ENCODE peak calls at places on chromosomes 1 and 21, in five cellular contexts. One of them, this sample, is unnamed.
A peak's percentile ranks its signal among the peaks of the same experiment; 100 is the strongest.

GRCh38 chr1:6460349-6461236 is 5.4 kb downstream of the TNFRSF25 start:
- DNase-seq in fibroblast of lung: no peak
- DNase-seq in CD4-positive, alpha-beta T cell: peak; percentile 92
- DNase-seq in AG10803: no peak
- DNase-seq in thoracic aorta: no peak
- DNase-seq in this sample: peak; percentile 83

GRCh38 chr1:17516303-17517214 is 22.9 kb upstream of the ARHGEF10L start:
- DNase-seq in thoracic aorta: no peak
- DNase-seq in CD4-positive, alpha-beta T cell: no peak
- DNase-seq in AG10803: no peak
- DNase-seq in fibroblast of lung: no peak
- DNase-seq in this sample: no peak

GRCh38 chr1:98468111-98468717 is 193.3 kb upstream of the SNX7 start:
- DNase-seq in AG10803: peak; percentile 65
- DNase-seq in thoracic aorta: no peak
- DNase-seq in fibroblast of lung: peak; percentile 83
- DNase-seq in CD4-positive, alpha-beta T cell: no peak
- DNase-seq in this sample: peak; percentile 0

GRCh38 chr21:45295576-45296365 is 8.1 kb upstream of the POFUT2 start:
- DNase-seq in CD4-positive, alpha-beta T cell: no peak
- DNase-seq in fibroblast of lung: peak; percentile 72
- DNase-seq in thoracic aorta: no peak
- DNase-seq in AG10803: peak; percentile 82
- DNase-seq in this sample: no peak

GRCh38 chr1:172399369-172400072 is 21.0 kb upstream of the C1orf105 start:
- DNase-seq in CD4-positive, alpha-beta T cell: no peak
- DNase-seq in thoracic aorta: peak; percentile 19
- DNase-seq in fibroblast of lung: peak; percentile 87
- DNase-seq in AG10803: peak; percentile 100
- DNase-seq in this sample: no peak

GRCh38 chr1:31647106-31647505 is 2.4 kb upstream of the PEF1 start:
- DNase-seq in thoracic aorta: no peak
- DNase-seq in fibroblast of lung: no peak
- DNase-seq in AG10803: peak; percentile 93
- DNase-seq in CD4-positive, alpha-beta T cell: no peak
- DNase-seq in this sample: no peak

GRCh38 chr1:34163792-34164509 is 1.1 kb downstream of the CSMD2 start:
- DNase-seq in AG10803: peak; percentile 29
- DNase-seq in CD4-positive, alpha-beta T cell: no peak
- DNase-seq in thoracic aorta: no peak
- DNase-seq in fibroblast of lung: no peak
- DNase-seq in this sample: peak; percentile 48

GRCh38 chr1:205448540-205449253 is 7.1 kb downstream of the BLACAT1 start:
- DNase-seq in fibroblast of lung: no peak
- DNase-seq in thoracic aorta: no peak
- DNase-seq in AG10803: no peak
- DNase-seq in CD4-positive, alpha-beta T cell: no peak
- DNase-seq in this sample: no peak

GRCh38 chr1:21816602-21817302 is 4.7 kb downstream of the LDLRAD2 start:
- DNase-seq in CD4-positive, alpha-beta T cell: no peak
- DNase-seq in fibroblast of lung: peak; percentile 70
- DNase-seq in AG10803: peak; percentile 68
- DNase-seq in thoracic aorta: no peak
- DNase-seq in this sample: no peak

GRCh38 chr1:226679853-226680516 is 59.1 kb downstream of the ITPKB start:
- DNase-seq in AG10803: peak; percentile 70
- DNase-seq in CD4-positive, alpha-beta T cell: peak; percentile 62
- DNase-seq in thoracic aorta: no peak
- DNase-seq in fibroblast of lung: peak; percentile 64
- DNase-seq in this sample: peak; percentile 83

GRCh38 chr1:245500546-245500945 is 345.8 kb downstream of the KIF26B start:
- DNase-seq in AG10803: peak; percentile 96
- DNase-seq in CD4-positive, alpha-beta T cell: no peak
- DNase-seq in fibroblast of lung: peak; percentile 88
- DNase-seq in thoracic aorta: no peak
- DNase-seq in this sample: no peak

GRCh38 chr1:53544731-53545515 is 85.7 kb downstream of the DMRTB1 start:
- DNase-seq in fibroblast of lung: no peak
- DNase-seq in thoracic aorta: no peak
- DNase-seq in CD4-positive, alpha-beta T cell: no peak
- DNase-seq in AG10803: no peak
- DNase-seq in this sample: no peak

GRCh38 chr1:181490740-181491712 is 7.7 kb downstream of the CACNA1E start:
- DNase-seq in CD4-positive, alpha-beta T cell: no peak
- DNase-seq in AG10803: peak; percentile 16
- DNase-seq in thoracic aorta: no peak
- DNase-seq in fibroblast of lung: no peak
- DNase-seq in this sample: no peak

GRCh38 chr1:58262702-58263101 is 283.8 kb downstream of the OMA1 start:
- DNase-seq in thoracic aorta: no peak
- DNase-seq in AG10803: no peak
- DNase-seq in fibroblast of lung: no peak
- DNase-seq in CD4-positive, alpha-beta T cell: no peak
- DNase-seq in this sample: no peak

GRCh38 chr1:151681921-151682320 is 34.7 kb downstream of the CELF3 start:
- DNase-seq in fibroblast of lung: no peak
- DNase-seq in CD4-positive, alpha-beta T cell: no peak
- DNase-seq in AG10803: no peak
- DNase-seq in thoracic aorta: no peak
- DNase-seq in this sample: no peak

GRCh38 chr1:44154665-44155064 is 13.2 kb upstream of the KLF18 start:
- DNase-seq in thoracic aorta: no peak
- DNase-seq in CD4-positive, alpha-beta T cell: no peak
- DNase-seq in AG10803: no peak
- DNase-seq in fibroblast of lung: no peak
- DNase-seq in this sample: no peak

GRCh38 chr1:51516639-51517158 is 2.4 kb downstream of the EPS15 start:
- DNase-seq in AG10803: no peak
- DNase-seq in fibroblast of lung: no peak
- DNase-seq in CD4-positive, alpha-beta T cell: no peak
- DNase-seq in thoracic aorta: no peak
- DNase-seq in this sample: no peak

GRCh38 chr1:205961405-205961804 is 18.1 kb upstream of the SLC26A9 start:
- DNase-seq in fibroblast of lung: no peak
- DNase-seq in AG10803: peak; percentile 17
- DNase-seq in thoracic aorta: no peak
- DNase-seq in CD4-positive, alpha-beta T cell: no peak
- DNase-seq in this sample: peak; percentile 67

GRCh38 chr1:111468717-111469100 is 5.1 kb upstream of the C1orf162 start:
- DNase-seq in fibroblast of lung: no peak
- DNase-seq in thoracic aorta: no peak
- DNase-seq in AG10803: no peak
- DNase-seq in CD4-positive, alpha-beta T cell: no peak
- DNase-seq in this sample: no peak

GRCh38 chr1:111465754-111466153 is 8.0 kb upstream of the C1orf162 start:
- DNase-seq in fibroblast of lung: no peak
- DNase-seq in CD4-positive, alpha-beta T cell: no peak
- DNase-seq in thoracic aorta: no peak
- DNase-seq in AG10803: no peak
- DNase-seq in this sample: no peak

GRCh38 chr1:111469539-111469938 is 4.2 kb upstream of the C1orf162 start:
- DNase-seq in AG10803: no peak
- DNase-seq in fibroblast of lung: no peak
- DNase-seq in thoracic aorta: no peak
- DNase-seq in CD4-positive, alpha-beta T cell: no peak
- DNase-seq in this sample: no peak

GRCh38 chr1:111466480-111466879 is 7.3 kb upstream of the C1orf162 start:
- DNase-seq in AG10803: no peak
- DNase-seq in fibroblast of lung: no peak
- DNase-seq in CD4-positive, alpha-beta T cell: no peak
- DNase-seq in thoracic aorta: no peak
- DNase-seq in this sample: no peak

GRCh38 chr1:111467805-111468716 is 5.7 kb upstream of the C1orf162 start:
- DNase-seq in thoracic aorta: no peak
- DNase-seq in AG10803: no peak
- DNase-seq in CD4-positive, alpha-beta T cell: no peak
- DNase-seq in fibroblast of lung: no peak
- DNase-seq in this sample: no peak
- TF ChIP-seq CTCF in thoracic aorta: no peak
- TF ChIP-seq CTCF in AG10803: no peak
- TF ChIP-seq CTCF in CD4-positive, alpha-beta T cell: no peak
- TF ChIP-seq CTCF in fibroblast of lung: no peak
- TF ChIP-seq CTCF in this sample: no peak

GRCh38 chr1:83839566-83840173 is 159.3 kb downstream of the TTLL7 start:
- DNase-seq in fibroblast of lung: peak; percentile 86
- DNase-seq in AG10803: peak; percentile 57
- DNase-seq in thoracic aorta: no peak
- DNase-seq in CD4-positive, alpha-beta T cell: no peak
- DNase-seq in this sample: no peak

GRCh38 chr1:83836543-83836942 is 162.4 kb downstream of the TTLL7 start:
- DNase-seq in AG10803: no peak
- DNase-seq in CD4-positive, alpha-beta T cell: no peak
- DNase-seq in thoracic aorta: no peak
- DNase-seq in fibroblast of lung: no peak
- DNase-seq in this sample: no peak

GRCh38 chr1:83832194-83832593 is 166.7 kb downstream of the TTLL7 start:
- DNase-seq in CD4-positive, alpha-beta T cell: no peak
- DNase-seq in fibroblast of lung: no peak
- DNase-seq in thoracic aorta: no peak
- DNase-seq in AG10803: no peak
- DNase-seq in this sample: no peak

GRCh38 chr1:83838573-83838972 is 160.4 kb downstream of the TTLL7 start:
- DNase-seq in CD4-positive, alpha-beta T cell: no peak
- DNase-seq in fibroblast of lung: no peak
- DNase-seq in thoracic aorta: no peak
- DNase-seq in AG10803: no peak
- DNase-seq in this sample: no peak

DNA sequence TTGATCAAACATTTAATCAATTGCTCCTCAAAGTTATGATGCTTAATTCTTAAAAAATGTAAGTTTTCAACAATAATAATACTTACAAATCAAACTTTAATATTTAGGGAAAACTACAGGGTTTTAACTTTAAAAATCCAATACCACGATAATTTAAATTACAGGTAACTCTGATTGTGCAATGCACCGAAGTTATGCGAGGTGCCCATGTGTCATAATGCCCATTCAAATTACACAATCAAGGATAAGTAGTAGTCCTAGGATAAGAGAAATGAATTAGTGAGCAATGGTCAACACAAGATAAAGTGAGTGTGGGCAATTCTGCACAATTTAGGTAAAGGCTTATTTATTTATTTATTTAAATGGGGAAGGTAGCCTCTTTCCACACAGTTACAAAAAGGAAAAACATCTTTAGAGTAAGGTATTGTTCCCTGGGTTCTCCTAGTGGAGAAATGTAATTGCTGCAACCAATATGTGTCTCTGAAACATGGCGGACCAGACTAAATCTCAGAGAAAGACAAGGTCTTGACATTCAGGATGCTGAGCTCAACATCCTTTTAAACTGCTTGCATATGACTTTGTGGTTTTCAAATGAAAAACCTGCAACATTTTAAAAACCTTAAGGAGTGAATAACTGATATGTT is 164.2 kb downstream of the TTLL7 start:
- DNase-seq in AG10803: no peak
- DNase-seq in thoracic aorta: no peak
- DNase-seq in fibroblast of lung: no peak
- DNase-seq in CD4-positive, alpha-beta T cell: no peak
- DNase-seq in this sample: no peak
- TF ChIP-seq CTCF in AG10803: no peak
- TF ChIP-seq CTCF in thoracic aorta: no peak
- TF ChIP-seq CTCF in fibroblast of lung: no peak
- TF ChIP-seq CTCF in CD4-positive, alpha-beta T cell: no peak
- TF ChIP-seq CTCF in this sample: no peak

GRCh38 chr1:18922319-18922726 is 20.0 kb upstream of the ALDH4A1 start:
- DNase-seq in thoracic aorta: peak; percentile 65
- DNase-seq in CD4-positive, alpha-beta T cell: no peak
- DNase-seq in AG10803: peak; percentile 88
- DNase-seq in fibroblast of lung: peak; percentile 91
- DNase-seq in this sample: no peak
- TF ChIP-seq CTCF in thoracic aorta: peak; percentile 42
- TF ChIP-seq CTCF in CD4-positive, alpha-beta T cell: no peak
- TF ChIP-seq CTCF in AG10803: peak; percentile 47
- TF ChIP-seq CTCF in fibroblast of lung: no peak
- TF ChIP-seq CTCF in this sample: no peak

DNA sequence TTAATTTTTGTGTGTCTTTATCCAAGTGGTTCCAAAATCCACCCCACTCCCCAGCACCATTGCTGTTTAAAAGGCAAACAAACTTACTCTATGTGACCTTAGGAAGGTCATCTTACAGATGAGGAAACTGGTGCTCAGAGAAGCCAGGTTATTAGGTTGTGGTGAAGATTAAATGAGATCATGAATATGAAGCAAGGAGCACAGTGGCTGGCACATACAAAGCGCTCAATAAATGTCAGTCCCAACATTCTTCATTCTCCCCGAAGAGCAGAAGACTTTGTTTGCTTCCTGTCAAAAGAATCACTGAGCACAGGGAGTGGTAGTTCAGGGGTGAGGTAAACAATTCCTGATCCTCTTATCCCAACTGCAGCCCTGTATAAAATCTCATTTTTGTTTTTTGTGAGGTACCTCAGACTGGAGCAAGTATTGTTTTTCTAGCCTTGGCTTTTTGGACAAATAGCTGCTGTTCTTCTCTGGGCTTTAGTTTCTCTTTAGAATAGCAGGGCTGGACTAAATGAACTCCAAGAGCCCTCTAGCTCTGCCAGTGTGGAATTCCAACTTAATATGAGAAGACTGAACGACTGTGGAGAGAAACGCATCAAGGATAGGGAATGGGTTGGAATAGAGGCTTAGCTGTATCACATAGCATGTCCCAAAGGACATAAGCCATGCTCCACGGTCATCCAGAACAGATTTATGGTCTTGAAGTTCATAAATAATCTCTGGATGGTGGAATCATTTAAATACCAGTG is 455.3 kb upstream of the USP24 start:
- DNase-seq in fibroblast of lung: peak; percentile 59
- DNase-seq in CD4-positive, alpha-beta T cell: no peak
- DNase-seq in thoracic aorta: no peak
- DNase-seq in AG10803: peak; percentile 60
- DNase-seq in this sample: no peak
- TF ChIP-seq CTCF in fibroblast of lung: peak; percentile 7
- TF ChIP-seq CTCF in CD4-positive, alpha-beta T cell: no peak
- TF ChIP-seq CTCF in thoracic aorta: no peak
- TF ChIP-seq CTCF in AG10803: peak; percentile 37
- TF ChIP-seq CTCF in this sample: no peak

DNA sequence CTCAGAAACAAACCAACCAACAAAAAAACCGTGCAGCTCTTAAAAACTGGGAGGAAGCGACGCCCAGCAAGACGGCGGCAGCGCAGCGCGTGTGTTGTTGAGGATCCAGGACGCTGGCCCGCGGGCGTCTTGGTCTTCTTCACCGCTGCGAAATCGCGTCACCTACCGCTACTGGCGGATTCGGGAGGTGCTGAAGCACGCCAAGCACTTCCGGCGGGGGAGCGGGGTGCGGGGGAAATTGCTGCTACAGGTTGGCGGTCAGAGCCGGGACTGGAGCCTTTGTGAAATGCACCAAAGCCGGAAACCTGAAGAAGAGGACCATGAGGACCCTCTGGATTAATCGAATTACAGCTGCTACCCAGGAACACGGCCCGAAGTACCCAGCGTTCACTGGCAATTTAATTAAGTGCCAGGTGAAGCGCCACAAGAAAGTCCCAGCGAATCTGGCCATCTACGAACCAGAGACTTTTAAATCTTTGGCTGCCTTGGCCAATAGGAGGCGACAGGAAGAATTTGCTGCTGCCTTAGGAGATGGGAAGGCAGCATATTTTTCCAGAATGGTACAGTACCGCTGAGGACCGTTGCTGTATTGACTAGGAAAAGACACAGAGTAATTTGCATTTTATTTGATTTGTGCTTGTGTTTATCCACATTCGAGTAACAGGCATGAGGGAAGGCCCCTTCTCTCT is 11.9 kb upstream of the RIPPLY3 start:
- DNase-seq in AG10803: no peak
- DNase-seq in fibroblast of lung: peak; percentile 15
- DNase-seq in CD4-positive, alpha-beta T cell: no peak
- DNase-seq in thoracic aorta: no peak
- DNase-seq in this sample: no peak
- TF ChIP-seq CTCF in AG10803: no peak
- TF ChIP-seq CTCF in fibroblast of lung: no peak
- TF ChIP-seq CTCF in CD4-positive, alpha-beta T cell: no peak
- TF ChIP-seq CTCF in thoracic aorta: no peak
- TF ChIP-seq CTCF in this sample: no peak